ENCODE peak calls at places on chromosome 20, in four cellular contexts. D, O, W and R are unnamed samples.

GRCh38 chr20:6663751-6664388 is 103.6 kb upstream of the BMP2 start:
- DNase-seq in W (no peak), O (peak; percentile 2), D (peak; percentile 38), R (no peak)

GRCh38 chr20:17708675-17709360 is 9.1 kb downstream of the BANF2 start:
- DNase-seq in D (peak; percentile 15), W (no peak), O (no peak), R (no peak)

GRCh38 chr20:10508060-10508459 is 73.0 kb downstream of the SLX4IP start:
- DNase-seq in W (no peak), O (no peak), D (peak; percentile 16), R (no peak)

GRCh38 chr20:64099880-64100565 is 7.3 kb downstream of the NPBWR2 start:
- DNase-seq in W (no peak), O (no peak), D (no peak), R (no peak)

GRCh38 chr20:3753501-3754257 is 13.9 kb downstream of the ADISSP start:
- DNase-seq in O (no peak), W (no peak), D (no peak), R (no peak)

GRCh38 chr20:41245086-41245707 is 72.3 kb downstream of the ZHX3 start:
- DNase-seq in O (no peak), D (peak; percentile 66), W (peak; percentile 4), R (no peak)

GRCh38 chr20:12153616-12154015 is 235.9 kb downstream of the BTBD3 start:
- DNase-seq in D (peak; percentile 45), W (no peak), O (no peak), R (no peak)

GRCh38 chr20:9949563-9949962 is 85.2 kb upstream of the ANKEF1 start:
- DNase-seq in W (no peak), D (no peak), O (no peak), R (no peak)

GRCh38 chr20:8431538-8432434 is 299.7 kb downstream of the PLCB1 start:
- DNase-seq in D (peak; percentile 27), O (no peak), W (no peak), R (no peak)

GRCh38 chr20:19122395-19122794 is 90.0 kb upstream of the SLC24A3 start:
- DNase-seq in D (no peak), W (no peak), O (no peak), R (no peak)

GRCh38 chr20:47330933-47331708 is 25.4 kb downstream of the ZMYND8 start:
- DNase-seq in W (no peak), O (no peak), D (peak; percentile 89), R (no peak)

GRCh38 chr20:48538856-48539255 is 288.9 kb downstream of the PREX1 start:
- DNase-seq in W (no peak), O (no peak), D (no peak), R (no peak)

GRCh38 chr20:32332614-32333013 is 25.5 kb upstream of the ASXL1 start:
- DNase-seq in O (peak; percentile 73), W (peak; percentile 29), D (peak; percentile 52), R (no peak)

GRCh38 chr20:5718896-5719595 is 31.2 kb upstream of the SHLD1 start:
- DNase-seq in O (no peak), W (no peak), D (no peak), R (no peak)

GRCh38 chr20:50598074-50598473 is 87.9 kb downstream of the PTPN1 start:
- DNase-seq in W (no peak), D (no peak), O (no peak), R (no peak)

GRCh38 chr20:63690898-63691710 is 5.3 kb upstream of the TNFRSF6B start:
- DNase-seq in D (no peak), W (no peak), O (no peak), R (no peak)

GRCh38 chr20:41956316-41957050 is 338.3 kb upstream of the CHD6 start:
- DNase-seq in O (peak; percentile 18), D (no peak), W (peak; percentile 17), R (no peak)

GRCh38 chr20:46965477-46965876 is 70.8 kb downstream of the EYA2 start:
- DNase-seq in D (no peak), W (no peak), O (no peak), R (no peak)

GRCh38 chr20:51423810-51424209 is 118.7 kb downstream of the NFATC2 start:
- DNase-seq in O (no peak), W (no peak), D (no peak), R (no peak)

GRCh38 chr20:63588641-63589041 is 14.6 kb upstream of the HELZ2 start:
- DNase-seq in O (no peak), W (no peak), D (no peak), R (no peak)

GRCh38 chr20:35909176-35909575 is 45.1 kb downstream of the SCAND1 start:
- DNase-seq in O (no peak), W (peak; percentile 52), D (no peak), R (no peak)
- TF ChIP-seq CTCF in O (no peak), W (no peak), D (no peak), R (no peak)

GRCh38 chr20:22285555-22285954 is 298.8 kb downstream of the FOXA2 start:
- DNase-seq in D (no peak), O (no peak), W (no peak), R (no peak)
- TF ChIP-seq CTCF in D (no peak), O (no peak), W (no peak), R (no peak)

GRCh38 chr20:56974499-56975250 is 291.8 kb downstream of the BMP7 start:
- DNase-seq in O (peak; percentile 70), D (peak; percentile 80), W (peak; percentile 35), R (peak; percentile 70)
- TF ChIP-seq CTCF in O (peak; percentile 81), D (peak; percentile 94), W (peak; percentile 40), R (peak; percentile 89)

GRCh38 chr20:62368303-62368628 is 1.2 kb upstream of the LAMA5 start:
- DNase-seq in D (no peak), W (no peak), O (no peak), R (no peak)

GRCh38 chr20:62367483-62368302 is 581 bp upstream of the LAMA5 start:
- DNase-seq in W (peak; percentile 30), D (no peak), O (no peak), R (no peak)

GRCh38 chr20:62370115-62370806 is 3.1 kb upstream of the LAMA5 start:
- DNase-seq in W (peak; percentile 31), D (no peak), O (no peak), R (no peak)

GRCh38 chr20:62369508-62370114 is 2.5 kb upstream of the LAMA5 start:
- DNase-seq in W (no peak), D (no peak), O (no peak), R (no peak)

GRCh38 chr20:62368629-62369507 is 1.8 kb upstream of the LAMA5 start:
- DNase-seq in D (no peak), W (no peak), O (peak; percentile 62), R (peak; percentile 58)
- TF ChIP-seq CTCF in D (peak; percentile 41), W (peak; percentile 27), O (peak; percentile 81), R (peak; percentile 71)

DNA sequence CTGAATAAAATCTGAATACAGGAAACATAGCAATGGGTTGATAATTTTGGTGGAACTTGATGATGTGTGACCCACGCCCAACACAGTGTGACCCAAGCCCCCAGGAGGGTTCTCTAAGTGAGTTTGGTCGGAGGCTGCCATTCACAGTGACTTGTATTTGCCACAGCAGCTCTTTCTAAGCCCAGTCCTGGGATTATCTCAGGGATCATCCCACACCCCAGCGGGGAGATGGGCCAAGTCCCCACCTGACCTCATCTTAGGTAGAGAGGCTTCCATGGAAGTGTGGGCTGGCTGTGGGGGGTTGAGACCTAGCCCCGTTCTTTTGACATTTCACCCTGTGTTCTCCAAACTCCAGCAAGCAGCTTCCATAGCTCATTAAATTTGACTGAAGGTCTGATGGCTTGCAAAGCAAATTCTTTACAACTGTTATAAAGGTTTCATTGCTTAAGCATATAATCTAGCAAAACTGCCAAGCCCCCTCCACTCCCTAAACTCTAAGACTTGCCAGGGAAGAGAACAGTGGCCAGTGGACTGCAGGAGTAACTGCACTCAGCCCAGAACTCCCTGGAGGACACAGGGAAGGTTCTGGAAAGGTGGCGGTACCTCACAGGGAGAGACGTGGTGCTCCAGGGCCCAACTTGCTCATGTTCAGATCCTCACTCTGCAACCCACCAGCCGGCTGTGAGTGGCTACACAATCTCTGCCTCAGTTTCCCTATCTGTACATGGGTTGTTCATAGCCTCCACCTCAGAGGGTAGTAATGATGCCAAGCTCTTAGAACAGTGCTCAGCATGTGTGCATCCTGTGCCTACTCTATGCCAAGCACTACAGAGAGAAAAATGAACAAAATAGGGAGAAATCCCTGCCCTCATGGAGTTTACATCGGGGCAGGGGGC is 1.0 kb upstream of the PCK1 start:
- DNase-seq in O (no peak), D (no peak), W (no peak), R (no peak)
- TF ChIP-seq CTCF in O (no peak), D (no peak), W (no peak), R (no peak)